ENCODE peak calls at places on chromosomes 2 and 18, in five cellular contexts. Q is HEK293T, R is astrocyte, U is mucosa of gallbladder, I is T-helper 9 cell. T is an unnamed sample.

GRCh38 chr18:56139792-56140254 is 498.6 kb downstream of the TXNL1 start:
- DNase-seq in Q (no peak), R (peak), I (no peak), U (peak), T (peak)

GRCh38 chr2:241267249-241268067 is 48.0 kb downstream of the HDLBP start:
- DNase-seq in U (no peak), Q (no peak), R (no peak), I (no peak), T (no peak)

GRCh38 chr2:24913896-24914295 is 6.1 kb downstream of the ADCY3 start:
- DNase-seq in I (no peak), R (no peak), U (no peak), Q (no peak), T (no peak)

GRCh38 chr2:129248183-129248582 is 731.3 kb upstream of the RAB6C start:
- DNase-seq in I (no peak), Q (no peak), R (peak), U (no peak), T (no peak)

GRCh38 chr18:31687529-31687928 is 3.1 kb upstream of the B4GALT6 start:
- DNase-seq in Q (no peak), U (no peak), R (no peak), I (no peak), T (no peak)

GRCh38 chr2:143686585-143687164 is 557.5 kb downstream of the ARHGAP15 start:
- DNase-seq in I (no peak), R (peak), U (no peak), Q (peak), T (peak)

GRCh38 chr2:196403471-196403870 is 232.1 kb upstream of the STK17B start:
- DNase-seq in R (peak), I (no peak), U (no peak), Q (no peak), T (peak)

GRCh38 chr2:218033590-218034496 is 31.0 kb upstream of the TNS1 start:
- DNase-seq in R (no peak), Q (no peak), U (no peak), I (no peak), T (no peak)

GRCh38 chr2:161576421-161576820 is 47.8 kb upstream of the SLC4A10 start:
- DNase-seq in R (no peak), I (no peak), Q (peak), U (no peak), T (peak)

GRCh38 chr2:160429248-160430000 is 64.2 kb downstream of the RBMS1 start:
- DNase-seq in Q (no peak), R (peak), I (no peak), U (no peak), T (peak)

GRCh38 chr18:80189197-80189865 is 58.0 kb downstream of the PARD6G start:
- DNase-seq in I (no peak), R (no peak), U (no peak), Q (no peak), T (no peak)

GRCh38 chr2:31319391-31320175 is 85.6 kb downstream of the EHD3 start:
- DNase-seq in R (no peak), I (no peak), Q (no peak), U (no peak), T (peak)

GRCh38 chr18:57353137-57353939 is 981 bp downstream of the ST8SIA3 start:
- DNase-seq in Q (no peak), R (no peak), I (no peak), U (no peak), T (no peak)

GRCh38 chr2:41241325-41242000 is 789.6 kb upstream of the SLC8A1 start:
- DNase-seq in Q (no peak), U (no peak), I (no peak), R (no peak), T (no peak)

GRCh38 chr2:233464531-233465240 is 101.9 kb downstream of the USP40 start:
- DNase-seq in R (no peak), I (no peak), Q (no peak), U (no peak), T (no peak)

GRCh38 chr2:195646424-195646823 is 10.6 kb upstream of the SLC39A10 start:
- DNase-seq in Q (no peak), U (no peak), I (no peak), R (no peak), T (no peak)

GRCh38 chr18:45715212-45715780 is 8.7 kb upstream of the SLC14A1 start:
- DNase-seq in U (no peak), Q (no peak), I (no peak), R (no peak), T (peak)

GRCh38 chr2:88651646-88652045 is 24.4 kb upstream of the EIF2AK3 start:
- DNase-seq in R (no peak), Q (no peak), U (no peak), I (no peak), T (no peak)

GRCh38 chr2:180328795-180329422 is 321.8 kb upstream of the CWC22 start:
- DNase-seq in I (no peak), U (no peak), R (no peak), Q (no peak), T (no peak)

GRCh38 chr18:55228191-55228590 is 268.9 kb upstream of the CCDC68 start:
- DNase-seq in U (no peak), I (no peak), R (peak), Q (no peak), T (peak)

GRCh38 chr2:63008838-63009237 is 41.8 kb upstream of the OTX1 start:
- DNase-seq in Q (no peak), I (no peak), R (no peak), U (no peak), T (no peak)

GRCh38 chr2:141058552-141058951 is 1072.3 kb downstream of the LRP1B start:
- DNase-seq in I (no peak), R (no peak), U (no peak), Q (no peak), T (no peak)

GRCh38 chr2:37366773-37367172 is 22.3 kb downstream of the QPCT start:
- DNase-seq in Q (no peak), U (no peak), R (no peak), I (no peak), T (no peak)

T was measured in M059J.